ENCODE peak calls at places on chromosomes 3 and 15, in eight cellular contexts. I is breast epithelium, V is osteocyte, S is thoracic aorta, M is fibroblast of pulmonary artery, X is RWPE1, D is omental fat pad, C is Calu3. B is an unnamed sample.

GRCh38 chr15:52417501-52417900 is 111.2 kb downstream of the MYO5A start:
- DNase-seq in V (no peak), C (no peak), D (no peak), S (no peak), I (no peak), M (peak), X (peak), B (no peak)

GRCh38 chr3:43185656-43186375 is 79.9 kb upstream of the POMGNT2 start:
- DNase-seq in D (no peak), X (no peak), V (no peak), M (peak), S (no peak), C (no peak), I (no peak), B (no peak)

GRCh38 chr3:119042162-119042561 is 7.5 kb upstream of the IGSF11 start:
- DNase-seq in X (no peak), C (no peak), S (no peak), D (no peak), I (no peak), M (no peak), V (no peak), B (no peak)

GRCh38 chr15:90713081-90713480 is 4.1 kb upstream of the BLM start:
- DNase-seq in C (no peak), X (no peak), I (no peak), M (no peak), V (no peak), S (no peak), D (no peak), B (no peak)

GRCh38 chr15:66931768-66932633 is 133.4 kb upstream of the SMAD3 start:
- DNase-seq in M (peak), C (peak), V (no peak), I (peak), D (no peak), X (peak), S (no peak), B (no peak)

GRCh38 chr15:80804970-80805495 is 25.9 kb downstream of the CEMIP start:
- DNase-seq in V (no peak), I (no peak), S (no peak), C (no peak), M (no peak), X (peak), D (no peak), B (no peak)

GRCh38 chr3:165406425-165406824 is 210.2 kb upstream of the SLITRK3 start:
- DNase-seq in V (no peak), M (no peak), S (no peak), C (no peak), D (no peak), I (no peak), X (peak), B (no peak)

GRCh38 chr15:31471731-31472430 is 145.2 kb downstream of the KLF13 start:
- DNase-seq in M (peak), C (no peak), I (no peak), S (no peak), D (no peak), X (no peak), V (peak), B (no peak)

GRCh38 chr3:5729852-5730251 is 542.3 kb downstream of the EDEM1 start:
- DNase-seq in M (no peak), X (no peak), I (no peak), C (no peak), S (no peak), V (no peak), D (no peak), B (no peak)

GRCh38 chr15:48177875-48178611 is at the start of gene MYEF2:
- DNase-seq in V (peak), C (peak), X (peak), I (peak), M (peak), S (peak), D (peak), B (peak)

GRCh38 chr15:31304736-31305365 is 21.8 kb upstream of the KLF13 start:
- DNase-seq in X (no peak), S (no peak), V (peak), D (no peak), C (no peak), M (no peak), I (no peak), B (no peak)

GRCh38 chr3:177646749-177647148 is 449.5 kb upstream of the TBL1XR1 start:
- DNase-seq in C (no peak), S (no peak), V (no peak), I (no peak), X (no peak), M (no peak), D (no peak), B (no peak)

GRCh38 chr3:148079370-148079769 is 618.3 kb upstream of the AGTR1 start:
- DNase-seq in I (no peak), M (no peak), V (no peak), S (no peak), D (no peak), C (no peak), X (no peak), B (no peak)

GRCh38 chr15:47194718-47195117 is 522.6 kb upstream of the SEMA6D start:
- DNase-seq in V (no peak), M (peak), S (no peak), D (no peak), C (no peak), I (no peak), X (peak), B (no peak)

GRCh38 chr15:76333720-76334437 is 2.7 kb upstream of the ISL2 start:
- DNase-seq in X (peak), I (no peak), M (no peak), C (peak), D (no peak), S (no peak), V (peak), B (no peak)
- TF ChIP-seq CTCF in X (no peak), I (no peak), M (peak), C (peak), D (no peak), S (no peak), V (peak), B (no peak)

DNA sequence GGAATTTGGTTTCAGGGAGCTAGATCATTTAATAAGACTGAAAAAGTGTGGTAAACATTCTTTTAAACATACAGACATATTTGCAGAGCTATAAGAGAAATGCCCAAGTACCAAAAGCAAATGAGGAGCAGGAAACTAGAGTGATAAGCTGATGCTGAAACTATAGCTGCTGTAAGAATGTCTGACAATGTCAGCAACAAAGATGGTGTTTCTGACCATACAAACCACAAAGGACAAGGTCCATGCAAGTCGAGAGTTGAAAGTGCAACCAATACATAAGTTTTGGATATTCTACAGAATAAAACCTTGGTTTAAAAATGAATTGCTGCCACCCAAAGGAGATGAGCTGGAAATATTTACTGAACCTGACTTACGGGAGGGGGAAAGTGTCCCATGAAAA is 610.2 kb downstream of the TBL1XR1 start:
- DNase-seq in D (no peak), I (no peak), C (no peak), M (no peak), V (no peak), S (no peak), X (no peak), B (no peak)
- TF ChIP-seq CTCF in D (no peak), I (no peak), C (no peak), M (no peak), V (no peak), S (no peak), X (no peak), B (no peak)

DNA sequence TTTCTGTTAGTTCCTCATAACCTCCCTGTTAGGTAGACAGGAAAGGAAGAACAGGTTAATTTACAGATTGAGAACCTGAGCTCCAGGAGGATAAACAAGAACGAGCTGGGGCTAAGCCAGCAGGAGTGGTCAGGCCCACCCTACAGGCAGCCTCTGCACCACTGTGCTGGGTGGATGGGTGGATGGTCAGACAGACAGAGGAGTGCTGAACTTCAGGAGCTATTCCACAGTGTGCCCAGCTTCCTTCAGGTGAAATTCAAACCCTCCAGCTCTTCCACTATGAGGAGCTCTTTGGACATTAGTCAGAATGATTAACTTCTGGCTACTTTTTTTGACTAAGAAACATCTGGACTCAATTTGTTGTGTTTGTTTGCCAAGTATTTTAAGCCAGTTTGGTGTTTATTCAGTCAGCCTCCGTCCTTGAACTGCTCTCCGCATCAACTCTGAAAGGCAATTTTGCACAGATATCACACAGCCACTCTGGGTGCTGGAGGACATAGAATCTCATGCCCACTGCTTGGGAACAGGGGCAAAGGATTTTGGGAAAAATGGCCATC is 361.9 kb downstream of the CLSTN2 start:
- DNase-seq in V (no peak), S (no peak), M (peak), D (no peak), I (no peak), X (no peak), C (no peak), B (no peak)
- TF ChIP-seq CTCF in V (peak), S (no peak), M (no peak), D (no peak), I (no peak), X (no peak), C (no peak), B (no peak)

GRCh38 chr15:50355980-50356379 is 982 bp upstream of the GABPB1 start:
- DNase-seq in C (no peak), D (no peak), X (no peak), M (peak), I (no peak), S (no peak), V (no peak), B (no peak)

GRCh38 chr15:50353999-50354837 is 780 bp downstream of the GABPB1 start:
- DNase-seq in D (no peak), M (peak), S (no peak), V (peak), I (peak), X (peak), C (peak), B (peak)

GRCh38 chr15:50354838-50355611 is at the start of gene GABPB1:
- DNase-seq in S (peak), X (peak), M (peak), I (peak), D (peak), V (peak), C (peak), B (peak)

GRCh38 chr15:50355612-50355905 is 561 bp upstream of the GABPB1 start:
- DNase-seq in I (no peak), X (no peak), M (no peak), D (no peak), C (no peak), S (no peak), V (no peak), B (no peak)

GRCh38 chr15:50358805-50359204 is 3.8 kb upstream of the GABPB1 start:
- DNase-seq in D (no peak), S (no peak), I (no peak), M (peak), X (peak), C (peak), V (no peak), B (no peak)
- TF ChIP-seq CTCF in D (no peak), S (no peak), I (no peak), M (peak), X (peak), C (peak), V (peak), B (peak)

DNA sequence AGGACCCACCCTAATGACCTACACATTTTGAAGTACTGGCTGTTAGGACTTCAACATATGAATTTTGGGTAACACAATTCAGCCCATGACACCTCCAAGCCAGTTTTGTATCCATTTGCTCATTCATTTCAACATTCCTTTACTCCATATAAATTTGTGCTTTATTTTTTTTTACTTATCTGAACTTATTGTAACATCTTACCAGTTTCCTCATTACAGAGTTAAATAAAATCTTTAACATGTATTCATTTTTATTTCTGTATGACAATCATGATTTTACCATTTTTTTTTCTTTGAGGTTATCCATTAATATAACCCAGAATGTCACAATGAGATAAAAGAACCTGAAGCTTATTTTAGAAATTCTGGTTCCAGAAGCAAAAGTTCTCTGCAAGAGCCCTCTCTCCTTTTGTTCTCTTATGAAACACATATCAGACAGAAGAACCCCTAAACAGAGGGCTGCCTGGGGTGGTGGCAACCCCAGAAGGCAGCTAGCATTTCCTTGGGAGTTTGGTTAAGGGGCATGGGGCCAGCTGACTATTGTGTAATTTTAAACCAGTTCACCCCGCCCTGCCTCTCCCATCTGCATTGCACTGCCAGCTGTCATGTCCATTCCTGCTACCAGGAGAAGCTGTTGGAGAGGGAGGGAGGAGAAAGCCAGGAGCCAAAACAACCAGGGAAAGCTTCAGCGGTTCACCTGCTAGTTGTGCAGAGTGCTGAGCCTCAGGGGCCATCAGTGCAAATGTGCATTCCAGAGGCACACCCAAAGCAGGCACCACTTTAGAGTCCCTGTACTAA is 47.8 kb upstream of the ATP1B3 start:
- DNase-seq in X (peak), I (peak), M (peak), C (peak), S (no peak), D (no peak), V (no peak), B (no peak)
- TF ChIP-seq CTCF in X (no peak), I (no peak), M (no peak), C (no peak), S (no peak), D (no peak), V (no peak), B (no peak)

GRCh38 chr3:134093906-134094305 is 64.2 kb upstream of the SLCO2A1 start:
- DNase-seq in S (no peak), I (no peak), M (no peak), V (no peak), D (no peak), C (no peak), X (no peak), B (no peak)
- TF ChIP-seq CTCF in S (no peak), I (no peak), M (no peak), V (no peak), D (no peak), C (no peak), X (no peak), B (no peak)

GRCh38 chr15:60734846-60735245 is 255.9 kb upstream of the ICE2 start:
- DNase-seq in M (no peak), C (no peak), S (no peak), V (no peak), I (no peak), X (no peak), D (no peak), B (no peak)

GRCh38 chr15:60735559-60736047 is 256.7 kb upstream of the ICE2 start:
- DNase-seq in V (no peak), X (no peak), M (no peak), I (no peak), S (no peak), D (no peak), C (no peak), B (no peak)

GRCh38 chr15:60740231-60740630 is 261.3 kb upstream of the ICE2 start:
- DNase-seq in V (no peak), D (no peak), M (no peak), X (no peak), S (no peak), I (no peak), C (no peak), B (no peak)

GRCh38 chr15:60740787-60741354 is 261.9 kb upstream of the ICE2 start:
- DNase-seq in V (no peak), S (no peak), M (peak), I (no peak), C (no peak), D (no peak), X (no peak), B (no peak)

GRCh38 chr15:60737217-60737616 is 258.3 kb upstream of the ICE2 start:
- DNase-seq in X (no peak), C (no peak), I (no peak), M (no peak), D (no peak), V (no peak), S (no peak), B (no peak)
- TF ChIP-seq CTCF in X (no peak), C (no peak), I (no peak), M (no peak), D (no peak), V (no peak), S (no peak), B (no peak)